ENCODE peak calls at places on chromosomes 11 and 22, in ten cellular contexts. A, Z, E, I, S, G, N, R, F and B are unnamed samples.

GRCh38 chr22:38467904-38468760 is at the start of gene KDELR3:
- DNase-seq in I (no peak), Z (peak; percentile 75), G (peak; percentile 57), R (peak; percentile 57), A (no peak), S (peak; percentile 30), N (peak; percentile 49), F (peak; percentile 55), E (no peak), B (peak; percentile 49)

GRCh38 chr11:65112551-65113360 is 1.1 kb downstream of the TM7SF2 start:
- DNase-seq in Z (peak; percentile 67), F (peak; percentile 44), E (peak; percentile 80), A (peak; percentile 80), S (no peak), G (peak; percentile 41), R (peak; percentile 75), N (peak; percentile 78), I (no peak), B (no peak)

GRCh38 chr11:60143768-60144167 is 39.1 kb downstream of the MS4A6A start:
- DNase-seq in A (no peak), F (no peak), Z (no peak), N (no peak), S (no peak), R (no peak), E (no peak), I (no peak), G (no peak), B (no peak)

GRCh38 chr11:91922846-91923245 is 301.8 kb upstream of the FAT3 start:
- DNase-seq in E (no peak), F (no peak), Z (no peak), S (no peak), N (no peak), R (no peak), G (no peak), I (no peak), A (no peak), B (no peak)

GRCh38 chr11:1150095-1150494 is 7.7 kb upstream of the MUC5AC start:
- DNase-seq in I (no peak), Z (no peak), E (no peak), N (no peak), F (no peak), G (no peak), A (no peak), R (no peak), S (no peak), B (no peak)

GRCh38 chr11:113289341-113290187 is 24.8 kb upstream of the TTC12 start:
- DNase-seq in R (peak; percentile 85), G (peak; percentile 45), E (peak; percentile 47), F (peak; percentile 53), Z (peak; percentile 53), I (no peak), N (peak; percentile 72), S (peak; percentile 20), A (no peak), B (peak; percentile 43)

GRCh38 chr22:45211848-45212247 is 28.8 kb downstream of the KIAA0930 start:
- DNase-seq in R (no peak), E (no peak), Z (no peak), N (no peak), I (no peak), S (no peak), G (no peak), A (no peak), F (no peak), B (no peak)

GRCh38 chr11:86719781-86720463 is 47.5 kb upstream of the ME3 start:
- DNase-seq in I (no peak), N (no peak), R (no peak), E (no peak), S (no peak), F (peak; percentile 52), G (no peak), Z (no peak), A (no peak), B (no peak)

GRCh38 chr11:2574043-2574552 is 125.7 kb downstream of the KCNQ1OT1 start:
- DNase-seq in F (no peak), S (no peak), Z (peak; percentile 11), G (no peak), R (no peak), A (peak; percentile 63), E (no peak), I (peak; percentile 39), N (peak; percentile 17), B (no peak)

GRCh38 chr11:99281331-99281730 is 260.6 kb downstream of the CNTN5 start:
- DNase-seq in S (no peak), R (no peak), A (no peak), F (no peak), I (no peak), E (no peak), N (no peak), Z (no peak), G (no peak), B (no peak)

GRCh38 chr11:34050967-34051348 is 573 bp upstream of the CAPRIN1 start:
- DNase-seq in E (no peak), Z (no peak), I (no peak), G (no peak), F (no peak), R (no peak), A (no peak), N (no peak), S (no peak), B (no peak)

GRCh38 chr11:80163011-80163410 is 722.2 kb upstream of the TENM4 start:
- DNase-seq in A (no peak), R (no peak), S (no peak), Z (no peak), I (no peak), E (no peak), G (no peak), N (no peak), F (peak; percentile 70), B (no peak)

GRCh38 chr22:19880786-19881569 is 26.3 kb upstream of the GNB1L start:
- DNase-seq in E (no peak), S (peak; percentile 87), I (no peak), R (peak; percentile 96), N (peak; percentile 55), F (peak; percentile 88), G (peak; percentile 51), A (peak; percentile 84), Z (peak; percentile 55), B (peak; percentile 38)

GRCh38 chr22:19878461-19879247 is 24.0 kb upstream of the GNB1L start:
- DNase-seq in I (peak; percentile 33), A (peak; percentile 64), S (no peak), E (no peak), Z (peak; percentile 8), G (peak; percentile 10), F (peak; percentile 59), N (peak; percentile 13), R (no peak), B (peak; percentile 11)

GRCh38 chr22:19879248-19879575 is 24.5 kb upstream of the GNB1L start:
- DNase-seq in S (no peak), N (peak; percentile 13), G (peak; percentile 8), R (no peak), F (no peak), I (no peak), Z (no peak), E (no peak), A (peak; percentile 69), B (no peak)

GRCh38 chr22:19879651-19879995 is 24.9 kb upstream of the GNB1L start:
- DNase-seq in A (peak; percentile 56), F (no peak), S (no peak), R (no peak), I (no peak), Z (peak; percentile 12), E (no peak), N (peak; percentile 9), G (no peak), B (peak; percentile 3)

GRCh38 chr22:19879996-19880785 is 25.5 kb upstream of the GNB1L start:
- DNase-seq in S (no peak), E (no peak), G (peak; percentile 12), I (no peak), A (peak; percentile 74), F (no peak), R (no peak), Z (peak; percentile 10), N (peak; percentile 12), B (no peak)
- H3K27ac ChIP-seq in S (peak overlapping the region; percentile 95), E (no peak overlapping the region), G (no peak overlapping the region), I (peak overlapping the region; percentile 5), A (peak overlapping the region; percentile 28), F (peak overlapping the region; percentile 98), R (no peak overlapping the region), Z (no peak overlapping the region), N (no peak overlapping the region), B (peak overlapping the region; percentile 38)

DNA sequence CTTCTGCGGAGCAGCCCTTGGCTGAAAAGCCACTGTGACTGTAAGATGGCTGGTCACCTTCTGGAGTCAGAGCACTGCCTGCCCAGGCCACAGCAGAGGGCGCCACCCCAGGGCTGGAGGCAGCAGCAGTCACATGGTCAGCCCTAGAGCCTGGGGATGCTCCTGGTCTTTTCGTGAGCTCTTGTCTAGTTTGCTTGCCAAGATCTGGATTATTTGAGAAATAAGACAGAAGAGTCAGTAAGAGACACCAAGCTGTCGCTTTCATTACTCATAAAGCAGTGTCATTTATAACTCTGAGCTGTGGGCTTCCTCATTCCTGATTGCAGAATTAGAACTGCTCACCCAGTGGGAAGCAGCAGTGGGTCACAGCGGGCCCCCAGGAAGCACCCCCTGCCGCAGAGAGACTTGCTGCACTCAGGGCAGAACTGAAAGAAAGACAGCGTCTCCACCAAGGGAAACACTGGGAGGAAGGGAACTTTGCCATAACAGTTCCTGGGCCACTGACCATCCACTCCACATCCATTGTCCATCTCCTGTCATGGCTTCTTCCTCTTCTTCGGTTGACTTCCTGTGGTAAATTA is 56.7 kb downstream of the PPP6R2 start:
- DNase-seq in A (no peak), S (no peak), R (peak; percentile 75), F (no peak), N (peak; percentile 66), Z (peak; percentile 46), E (peak; percentile 44), I (no peak), G (no peak), B (no peak)
- TF ChIP-seq CTCF in A (peak; percentile 28), S (peak; percentile 28), R (peak; percentile 64), F (peak; percentile 16), N (peak; percentile 39), Z (peak; percentile 29), E (peak; percentile 72), I (no peak), G (no peak), B (peak; percentile 27)

GRCh38 chr11:123213307-123213708 is 18.3 kb upstream of the CLMP start:
- DNase-seq in A (no peak), G (no peak), S (no peak), E (no peak), Z (no peak), I (no peak), R (no peak), N (no peak), F (no peak), B (no peak)
- H3K27ac ChIP-seq in A (no peak overlapping the region), G (no peak overlapping the region), S (no peak overlapping the region), E (no peak overlapping the region), Z (no peak overlapping the region), I (no peak overlapping the region), R (no peak overlapping the region), N (no peak overlapping the region), F (no peak overlapping the region), B (no peak overlapping the region)

DNA sequence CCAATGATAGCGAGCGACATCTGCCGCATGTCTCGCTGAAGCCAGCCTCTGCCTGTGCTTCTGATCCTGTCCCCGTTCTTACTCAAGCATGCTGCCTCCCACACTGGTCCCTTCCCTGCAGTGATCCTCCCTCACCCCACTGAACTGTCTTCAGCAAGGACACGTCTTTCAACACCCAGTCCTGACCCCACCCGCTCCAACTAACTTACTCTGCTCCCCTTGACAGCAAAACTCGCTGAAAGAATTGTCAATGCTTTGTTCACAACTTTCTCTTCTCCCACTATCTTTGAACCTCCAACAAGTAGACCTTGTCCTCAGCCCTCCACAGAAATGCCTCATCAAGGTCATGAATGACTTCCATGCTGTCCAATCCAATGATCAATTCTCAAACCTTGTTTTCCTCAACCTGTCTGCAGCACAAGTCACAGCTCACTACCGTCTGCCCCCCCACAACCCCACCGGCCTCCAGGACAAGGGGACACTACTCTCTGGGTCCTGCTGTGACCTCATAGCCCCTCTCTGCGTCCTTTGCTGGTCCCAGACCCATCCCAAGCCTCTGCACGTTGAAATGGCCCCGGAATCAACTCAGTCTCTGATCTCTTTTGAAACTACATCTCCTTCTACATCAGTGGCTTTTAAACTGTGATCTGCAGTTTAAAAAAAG is 108.0 kb downstream of the MICAL3 start:
- DNase-seq in N (no peak), E (no peak), G (peak; percentile 11), A (no peak), F (no peak), Z (no peak), R (no peak), I (no peak), S (no peak), B (no peak)
- TF ChIP-seq CTCF in N (no peak), E (no peak), G (no peak), A (no peak), F (no peak), Z (no peak), R (no peak), I (no peak), S (no peak), B (no peak)